ENCODE peak calls at places on chromosomes 2 and 18, in seven cellular contexts. One of them, this sample, is unnamed.

GRCh38 chr2:28991021-28991420 is 9.9 kb downstream of the TOGARAM2 start:
- DNase-seq in right atrium auricular region: no peak
- DNase-seq in PC-3: no peak
- DNase-seq in ascending aorta: no peak
- DNase-seq in endothelial cell: no peak
- DNase-seq in NCI-H1092: no peak
- DNase-seq in nucleus accumbens: no peak
- DNase-seq in this sample: no peak

GRCh38 chr2:20507166-20507692 is 60.4 kb downstream of the RHOB start:
- DNase-seq in endothelial cell: no peak
- DNase-seq in right atrium auricular region: no peak
- DNase-seq in NCI-H1092: no peak
- DNase-seq in nucleus accumbens: no peak
- DNase-seq in ascending aorta: no peak
- DNase-seq in PC-3: peak
- DNase-seq in this sample: no peak

GRCh38 chr2:219661955-219662395 is 34.5 kb downstream of the SLC4A3 start:
- DNase-seq in ascending aorta: no peak
- DNase-seq in PC-3: peak
- DNase-seq in NCI-H1092: no peak
- DNase-seq in right atrium auricular region: no peak
- DNase-seq in nucleus accumbens: no peak
- DNase-seq in endothelial cell: no peak
- DNase-seq in this sample: no peak

GRCh38 chr2:132620115-132620514 is 49.9 kb downstream of the LYPD1 start:
- DNase-seq in PC-3: peak
- DNase-seq in NCI-H1092: no peak
- DNase-seq in right atrium auricular region: no peak
- DNase-seq in endothelial cell: no peak
- DNase-seq in nucleus accumbens: no peak
- DNase-seq in ascending aorta: no peak
- DNase-seq in this sample: no peak

GRCh38 chr2:196149926-196150325 is 21.5 kb downstream of the STK17B start:
- DNase-seq in right atrium auricular region: no peak
- DNase-seq in ascending aorta: no peak
- DNase-seq in endothelial cell: no peak
- DNase-seq in PC-3: no peak
- DNase-seq in nucleus accumbens: no peak
- DNase-seq in NCI-H1092: no peak
- DNase-seq in this sample: no peak

GRCh38 chr2:209321076-209321475 is 102.8 kb upstream of the MAP2 start:
- DNase-seq in PC-3: peak
- DNase-seq in endothelial cell: no peak
- DNase-seq in ascending aorta: no peak
- DNase-seq in NCI-H1092: no peak
- DNase-seq in right atrium auricular region: no peak
- DNase-seq in nucleus accumbens: no peak
- DNase-seq in this sample: no peak

GRCh38 chr2:109129356-109129920 is 433 bp downstream of the SH3RF3 start:
- DNase-seq in ascending aorta: peak
- DNase-seq in right atrium auricular region: no peak
- DNase-seq in NCI-H1092: no peak
- DNase-seq in nucleus accumbens: no peak
- DNase-seq in endothelial cell: peak
- DNase-seq in PC-3: peak
- DNase-seq in this sample: peak

GRCh38 chr2:46239847-46240181 is 57.4 kb upstream of the EPAS1 start:
- DNase-seq in endothelial cell: no peak
- DNase-seq in NCI-H1092: no peak
- DNase-seq in PC-3: no peak
- DNase-seq in nucleus accumbens: no peak
- DNase-seq in ascending aorta: no peak
- DNase-seq in right atrium auricular region: no peak
- DNase-seq in this sample: no peak

GRCh38 chr2:168149431-168149830 is 98.0 kb downstream of the STK39 start:
- DNase-seq in nucleus accumbens: no peak
- DNase-seq in NCI-H1092: no peak
- DNase-seq in ascending aorta: no peak
- DNase-seq in PC-3: no peak
- DNase-seq in right atrium auricular region: no peak
- DNase-seq in endothelial cell: no peak
- DNase-seq in this sample: no peak

GRCh38 chr18:57353137-57353939 is 981 bp downstream of the ST8SIA3 start:
- DNase-seq in NCI-H1092: peak
- DNase-seq in ascending aorta: no peak
- DNase-seq in endothelial cell: peak
- DNase-seq in nucleus accumbens: no peak
- DNase-seq in PC-3: no peak
- DNase-seq in right atrium auricular region: no peak
- DNase-seq in this sample: peak

GRCh38 chr18:57475903-57476302 is 40.7 kb downstream of the ONECUT2 start:
- DNase-seq in right atrium auricular region: no peak
- DNase-seq in PC-3: no peak
- DNase-seq in NCI-H1092: no peak
- DNase-seq in nucleus accumbens: no peak
- DNase-seq in ascending aorta: no peak
- DNase-seq in endothelial cell: peak
- DNase-seq in this sample: no peak